ENCODE peak calls at places on chromosomes 5 and 9, in seven cellular contexts. C is lung; W is CD8-positive, alpha-beta T cell; V is right atrium auricular region; R is iPS DF 6.9; A is kidney; S is suprapubic skin. N is an unnamed sample.

GRCh38 chr5:124395287-124395686 is 351.2 kb downstream of the ZNF608 start:
- DNase-seq in C (no peak), W (no peak), S (no peak), A (no peak), V (no peak), R (no peak), N (no peak)

GRCh38 chr9:98482248-98482647 is 226.5 kb downstream of the GABBR2 start:
- DNase-seq in R (no peak), A (no peak), W (no peak), S (no peak), V (no peak), C (no peak), N (no peak)

GRCh38 chr5:13477118-13477737 is 467.3 kb downstream of the DNAH5 start:
- DNase-seq in S (no peak), C (no peak), A (no peak), R (no peak), W (no peak), V (no peak), N (no peak)

GRCh38 chr5:139982157-139982974 is 60.7 kb downstream of the NRG2 start:
- DNase-seq in R (no peak), A (peak; percentile 76), W (no peak), C (no peak), V (no peak), S (no peak), N (peak; percentile 96)

GRCh38 chr9:120441446-120442279 is 138.3 kb downstream of the CDK5RAP2 start:
- DNase-seq in A (no peak), V (no peak), C (no peak), S (no peak), W (no peak), R (no peak), N (no peak)

GRCh38 chr5:166211640-166212039 is 2079.8 kb upstream of the WWC1 start:
- DNase-seq in C (no peak), R (no peak), W (no peak), S (no peak), V (no peak), A (no peak), N (no peak)

GRCh38 chr5:98839469-98840383 is 66.3 kb downstream of the RGMB start:
- DNase-seq in V (no peak), S (no peak), R (no peak), W (no peak), C (no peak), A (peak; percentile 55), N (peak; percentile 17)

GRCh38 chr5:106545325-106545724 is 1125.4 kb downstream of the EFNA5 start:
- DNase-seq in C (no peak), S (no peak), A (no peak), V (no peak), R (no peak), W (no peak), N (no peak)

GRCh38 chr9:136023401-136024225 is 62.4 kb upstream of the UBAC1 start:
- DNase-seq in S (peak; percentile 83), R (no peak), A (peak; percentile 92), V (no peak), W (no peak), C (no peak), N (peak; percentile 35)

GRCh38 chr9:112028242-112029221 is 131.9 kb downstream of the UGCG start:
- DNase-seq in R (no peak), V (no peak), C (no peak), W (no peak), A (no peak), S (no peak), N (no peak)

GRCh38 chr5:160956011-160956410 is 104.0 kb upstream of the ATP10B start:
- DNase-seq in C (no peak), A (no peak), V (no peak), W (no peak), S (no peak), R (no peak), N (no peak)

GRCh38 chr9:114521846-114522245 is 16.6 kb upstream of the WHRN start:
- DNase-seq in W (no peak), R (no peak), S (no peak), V (no peak), C (no peak), A (no peak), N (no peak)

GRCh38 chr5:151811593-151812321 is 40.0 kb downstream of the G3BP1 start:
- DNase-seq in W (no peak), C (no peak), A (no peak), R (no peak), V (no peak), S (no peak), N (no peak)

GRCh38 chr9:137458194-137459146 is 664 bp downstream of the NSMF start:
- DNase-seq in V (no peak), C (no peak), W (no peak), S (no peak), R (no peak), A (peak; percentile 86), N (no peak)

GRCh38 chr5:101950050-101950449 is 346.0 kb downstream of the SLCO4C1 start:
- DNase-seq in A (no peak), C (no peak), V (no peak), R (no peak), S (no peak), W (no peak), N (no peak)

GRCh38 chr5:81895312-81895711 is 76.5 kb upstream of the ATG10 start:
- DNase-seq in R (no peak), V (no peak), C (no peak), W (no peak), A (no peak), S (no peak), N (no peak)
- H3K4me3 ChIP-seq in R (no peak overlapping the region), V (no peak overlapping the region), C (no peak overlapping the region), W (no peak overlapping the region), A (no peak overlapping the region), S (no peak overlapping the region), N (no peak overlapping the region)

GRCh38 chr5:965604-966344 is 42.8 kb upstream of the NKD2 start:
- DNase-seq in A (no peak), V (no peak), R (no peak), W (no peak), S (no peak), C (no peak), N (no peak)

GRCh38 chr5:964821-965220 is 43.8 kb upstream of the NKD2 start:
- DNase-seq in W (no peak), A (no peak), R (no peak), S (peak; percentile 76), V (no peak), C (no peak), N (no peak)

GRCh38 chr5:968953-969352 is 39.6 kb upstream of the NKD2 start:
- DNase-seq in W (no peak), S (no peak), C (no peak), V (no peak), R (no peak), A (no peak), N (no peak)

GRCh38 chr5:966345-966710 is 42.3 kb upstream of the NKD2 start:
- DNase-seq in A (no peak), S (no peak), C (no peak), R (no peak), V (no peak), W (no peak), N (no peak)

DNA sequence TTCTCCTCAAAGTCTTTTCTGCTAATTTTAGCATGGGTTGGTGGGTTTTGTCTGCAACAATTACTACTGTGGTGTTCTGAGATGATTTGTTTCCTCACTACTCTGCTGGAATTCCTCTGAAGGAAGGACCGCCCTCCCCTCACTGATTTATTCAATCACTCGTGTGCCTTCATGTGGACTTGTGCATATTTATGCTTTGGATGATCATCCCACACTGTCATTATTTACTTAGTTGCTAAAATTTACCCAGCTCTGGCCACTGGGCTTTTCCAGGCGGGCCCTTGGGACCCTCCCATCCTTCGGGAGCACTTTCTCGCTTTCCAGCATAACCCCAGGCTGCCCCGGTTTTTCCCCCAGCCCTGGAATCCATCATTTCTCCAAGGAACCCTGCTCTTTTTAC is 41.7 kb upstream of the NKD2 start:
- DNase-seq in W (no peak), S (no peak), V (no peak), C (no peak), R (no peak), A (no peak), N (no peak)
- H3K4me1 ChIP-seq in W (peaks cover 26% of the 10 kb centered on the region), S (peaks cover 6% of the 10 kb centered on the region), V (no peaks in the 10 kb centered on the region), C (no peaks in the 10 kb centered on the region), R (no peaks in the 10 kb centered on the region), A (no peaks in the 10 kb centered on the region), N (no peaks in the 10 kb centered on the region)

GRCh38 chr9:133619791-133620190 is 10.6 kb upstream of the FAM163B start:
- DNase-seq in V (no peak), C (no peak), W (peak; percentile 45), A (peak; percentile 71), R (no peak), S (no peak), N (no peak)
- H3K4me3 ChIP-seq in V (no peak overlapping the region), C (no peak overlapping the region), W (no peak overlapping the region), A (no peak overlapping the region), R (no peak overlapping the region), S (no peak overlapping the region), N (no peak overlapping the region)

DNA sequence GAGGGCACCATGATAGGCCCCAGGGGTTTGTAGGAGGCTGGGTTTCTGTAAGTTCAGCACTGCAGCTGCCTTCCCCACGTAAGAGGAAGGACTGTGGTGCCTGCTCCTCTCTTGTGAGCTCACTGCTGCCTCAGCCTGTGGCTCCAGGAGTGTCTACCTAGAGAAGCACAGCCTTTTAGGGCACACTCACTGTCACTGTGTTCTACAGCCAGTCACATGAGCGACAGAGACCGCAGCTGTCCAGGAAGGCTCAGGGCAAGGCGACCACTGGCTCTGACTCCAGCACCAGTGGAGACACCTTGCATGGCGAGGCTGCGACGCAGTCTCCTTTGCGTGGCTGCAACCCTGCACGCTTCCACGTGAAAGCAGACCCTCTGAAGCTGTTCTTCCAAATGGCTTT is 72.8 kb downstream of the OTULIN start:
- DNase-seq in W (no peak), A (no peak), R (no peak), S (no peak), V (no peak), C (no peak), N (no peak)
- H3K4me1 ChIP-seq in W (peaks cover 7% of the 10 kb centered on the region), A (no peaks in the 10 kb centered on the region), R (peaks cover 8% of the 10 kb centered on the region), S (no peaks in the 10 kb centered on the region), V (no peaks in the 10 kb centered on the region), C (no peaks in the 10 kb centered on the region), N (no peaks in the 10 kb centered on the region)

N was measured in thyroid gland.